ENCODE peak calls at places on chromosomes 1 and 21, in five cellular contexts. One of them, this sample, is unnamed.

GRCh38 chr1:110384581-110385321 is 6.1 kb downstream of the SLC16A4 start:
- DNase-seq in IMR-90: no peak
- DNase-seq in heart left ventricle: no peak
- DNase-seq in lower leg skin: no peak
- DNase-seq in stomach: no peak
- DNase-seq in this sample: no peak

GRCh38 chr1:23574265-23574754 is 15.0 kb upstream of the ID3 start:
- DNase-seq in IMR-90: no peak
- DNase-seq in heart left ventricle: no peak
- DNase-seq in lower leg skin: no peak
- DNase-seq in stomach: no peak
- DNase-seq in this sample: no peak

GRCh38 chr1:111334169-111334568 is 43.5 kb downstream of the CHIA start:
- DNase-seq in IMR-90: peak
- DNase-seq in heart left ventricle: no peak
- DNase-seq in lower leg skin: no peak
- DNase-seq in stomach: peak
- DNase-seq in this sample: no peak

GRCh38 chr1:211951856-211952255 is 83.5 kb downstream of the INTS7 start:
- DNase-seq in IMR-90: peak
- DNase-seq in heart left ventricle: no peak
- DNase-seq in lower leg skin: no peak
- DNase-seq in stomach: no peak
- DNase-seq in this sample: no peak

GRCh38 chr1:228794810-228795209 is 59.5 kb downstream of the RHOU start:
- DNase-seq in IMR-90: no peak
- DNase-seq in heart left ventricle: no peak
- DNase-seq in lower leg skin: no peak
- DNase-seq in stomach: no peak
- DNase-seq in this sample: no peak

GRCh38 chr1:155091071-155092051 is 12.7 kb downstream of the EFNA3 start:
- DNase-seq in IMR-90: peak
- DNase-seq in heart left ventricle: peak
- DNase-seq in lower leg skin: peak
- DNase-seq in stomach: peak
- DNase-seq in this sample: no peak

GRCh38 chr1:23699280-23700179 is 7.9 kb downstream of the RPL11 start:
- DNase-seq in IMR-90: no peak
- DNase-seq in heart left ventricle: no peak
- DNase-seq in lower leg skin: no peak
- DNase-seq in stomach: no peak
- DNase-seq in this sample: no peak

GRCh38 chr1:183840140-183840539 is 35.2 kb downstream of the RGL1 start:
- DNase-seq in IMR-90: peak
- DNase-seq in heart left ventricle: no peak
- DNase-seq in lower leg skin: no peak
- DNase-seq in stomach: no peak
- DNase-seq in this sample: no peak

GRCh38 chr1:54016343-54017282 is 1.4 kb downstream of the LDLRAD1 start:
- DNase-seq in IMR-90: peak
- DNase-seq in heart left ventricle: no peak
- DNase-seq in lower leg skin: peak
- DNase-seq in stomach: peak
- DNase-seq in this sample: no peak

GRCh38 chr1:5990913-5991783 is 1.1 kb downstream of the NPHP4 start:
- DNase-seq in IMR-90: peak
- DNase-seq in heart left ventricle: peak
- DNase-seq in lower leg skin: no peak
- DNase-seq in stomach: peak
- DNase-seq in this sample: no peak

GRCh38 chr1:157105988-157106812 is 6.6 kb upstream of the ETV3L start:
- DNase-seq in IMR-90: peak
- DNase-seq in heart left ventricle: peak
- DNase-seq in lower leg skin: no peak
- DNase-seq in stomach: peak
- DNase-seq in this sample: no peak

GRCh38 chr1:109299087-109299983 is 7.5 kb downstream of the MYBPHL start:
- DNase-seq in IMR-90: peak
- DNase-seq in heart left ventricle: peak
- DNase-seq in lower leg skin: no peak
- DNase-seq in stomach: no peak
- DNase-seq in this sample: no peak

GRCh38 chr1:168408531-168409242 is 128.0 kb downstream of the TBX19 start:
- DNase-seq in IMR-90: peak
- DNase-seq in heart left ventricle: no peak
- DNase-seq in lower leg skin: no peak
- DNase-seq in stomach: no peak
- DNase-seq in this sample: peak

GRCh38 chr1:37143818-37144217 is 109.5 kb upstream of the GRIK3 start:
- DNase-seq in IMR-90: no peak
- DNase-seq in heart left ventricle: no peak
- DNase-seq in lower leg skin: no peak
- DNase-seq in stomach: no peak
- DNase-seq in this sample: peak

GRCh38 chr1:160192234-160192633 is 1.9 kb downstream of the CASQ1 start:
- DNase-seq in IMR-90: no peak
- DNase-seq in heart left ventricle: no peak
- DNase-seq in lower leg skin: no peak
- DNase-seq in stomach: no peak
- DNase-seq in this sample: no peak

GRCh38 chr1:94773931-94774422 is 46.2 kb upstream of the SLC44A3 start:
- DNase-seq in IMR-90: peak
- DNase-seq in heart left ventricle: no peak
- DNase-seq in lower leg skin: no peak
- DNase-seq in stomach: no peak
- DNase-seq in this sample: no peak

GRCh38 chr1:58754683-58755467 is 29.0 kb downstream of the JUN start:
- DNase-seq in IMR-90: no peak
- DNase-seq in heart left ventricle: peak
- DNase-seq in lower leg skin: no peak
- DNase-seq in stomach: no peak
- DNase-seq in this sample: no peak

GRCh38 chr1:87794788-87795614 is 466.3 kb downstream of the LMO4 start:
- DNase-seq in IMR-90: peak
- DNase-seq in heart left ventricle: no peak
- DNase-seq in lower leg skin: no peak
- DNase-seq in stomach: no peak
- DNase-seq in this sample: no peak

GRCh38 chr1:11681071-11681771 is at the start of gene MAD2L2:
- DNase-seq in IMR-90: peak
- DNase-seq in heart left ventricle: peak
- DNase-seq in lower leg skin: peak
- DNase-seq in stomach: peak
- DNase-seq in this sample: no peak

GRCh38 chr1:20733361-20733975 is 965 bp upstream of the SH2D5 start:
- DNase-seq in IMR-90: no peak
- DNase-seq in heart left ventricle: no peak
- DNase-seq in lower leg skin: no peak
- DNase-seq in stomach: no peak
- DNase-seq in this sample: no peak

GRCh38 chr1:112337028-112337531 is 58.9 kb upstream of the CTTNBP2NL start:
- DNase-seq in IMR-90: peak
- DNase-seq in heart left ventricle: peak
- DNase-seq in lower leg skin: no peak
- DNase-seq in stomach: peak
- DNase-seq in this sample: no peak

GRCh38 chr1:155305881-155306391 is 2.7 kb upstream of the FDPS start:
- DNase-seq in IMR-90: no peak
- DNase-seq in heart left ventricle: no peak
- DNase-seq in lower leg skin: no peak
- DNase-seq in stomach: no peak
- DNase-seq in this sample: no peak

GRCh38 chr1:224340711-224341384 is 10.9 kb upstream of the NVL start:
- DNase-seq in IMR-90: no peak
- DNase-seq in heart left ventricle: peak
- DNase-seq in lower leg skin: no peak
- DNase-seq in stomach: peak
- DNase-seq in this sample: no peak

GRCh38 chr1:59342801-59343575 is 46.1 kb downstream of the FGGY start:
- DNase-seq in IMR-90: peak
- DNase-seq in heart left ventricle: no peak
- DNase-seq in lower leg skin: no peak
- DNase-seq in stomach: no peak
- DNase-seq in this sample: no peak

GRCh38 chr1:23619299-23620188 is 60.2 kb upstream of the ID3 start:
- DNase-seq in IMR-90: peak
- DNase-seq in heart left ventricle: no peak
- DNase-seq in lower leg skin: no peak
- DNase-seq in stomach: peak
- DNase-seq in this sample: no peak

GRCh38 chr1:224380003-224380402 is 23.3 kb downstream of the CNIH4 start:
- DNase-seq in IMR-90: no peak
- DNase-seq in heart left ventricle: no peak
- DNase-seq in lower leg skin: no peak
- DNase-seq in stomach: no peak
- DNase-seq in this sample: no peak

GRCh38 chr1:154772611-154773515 is 97.2 kb downstream of the KCNN3 start:
- DNase-seq in IMR-90: no peak
- DNase-seq in heart left ventricle: no peak
- DNase-seq in lower leg skin: no peak
- DNase-seq in stomach: no peak
- DNase-seq in this sample: no peak

GRCh38 chr1:15526021-15526489 is 593 bp upstream of the DNAJC16 start:
- DNase-seq in IMR-90: no peak
- DNase-seq in heart left ventricle: no peak
- DNase-seq in lower leg skin: peak
- DNase-seq in stomach: no peak
- DNase-seq in this sample: no peak

GRCh38 chr1:15013767-15014166 is 139.8 kb upstream of the TMEM51 start:
- DNase-seq in IMR-90: no peak
- DNase-seq in heart left ventricle: no peak
- DNase-seq in lower leg skin: no peak
- DNase-seq in stomach: no peak
- DNase-seq in this sample: no peak

GRCh38 chr1:8871539-8871935 is 6.9 kb downstream of the ENO1 start:
- DNase-seq in IMR-90: no peak
- DNase-seq in heart left ventricle: no peak
- DNase-seq in lower leg skin: no peak
- DNase-seq in stomach: no peak
- DNase-seq in this sample: no peak

GRCh38 chr1:24154215-24154614 is 11.3 kb upstream of the IL22RA1 start:
- DNase-seq in IMR-90: no peak
- DNase-seq in heart left ventricle: no peak
- DNase-seq in lower leg skin: no peak
- DNase-seq in stomach: no peak
- DNase-seq in this sample: no peak

GRCh38 chr1:245363821-245364220 is 209.0 kb downstream of the KIF26B start:
- DNase-seq in IMR-90: peak
- DNase-seq in heart left ventricle: no peak
- DNase-seq in lower leg skin: no peak
- DNase-seq in stomach: no peak
- DNase-seq in this sample: no peak

GRCh38 chr1:22626219-22626902 is 10.1 kb upstream of the C1QA start:
- DNase-seq in IMR-90: no peak
- DNase-seq in heart left ventricle: no peak
- DNase-seq in lower leg skin: no peak
- DNase-seq in stomach: no peak
- DNase-seq in this sample: no peak

GRCh38 chr1:32972814-32973428 is 8.3 kb upstream of the RNF19B start:
- DNase-seq in IMR-90: peak
- DNase-seq in heart left ventricle: peak
- DNase-seq in lower leg skin: no peak
- DNase-seq in stomach: peak
- DNase-seq in this sample: no peak
- TF ChIP-seq POLR2A in IMR-90: no peak
- TF ChIP-seq POLR2A in heart left ventricle: no peak
- TF ChIP-seq POLR2A in lower leg skin: no peak
- TF ChIP-seq POLR2A in stomach: no peak
- TF ChIP-seq POLR2A in this sample: no peak

DNA sequence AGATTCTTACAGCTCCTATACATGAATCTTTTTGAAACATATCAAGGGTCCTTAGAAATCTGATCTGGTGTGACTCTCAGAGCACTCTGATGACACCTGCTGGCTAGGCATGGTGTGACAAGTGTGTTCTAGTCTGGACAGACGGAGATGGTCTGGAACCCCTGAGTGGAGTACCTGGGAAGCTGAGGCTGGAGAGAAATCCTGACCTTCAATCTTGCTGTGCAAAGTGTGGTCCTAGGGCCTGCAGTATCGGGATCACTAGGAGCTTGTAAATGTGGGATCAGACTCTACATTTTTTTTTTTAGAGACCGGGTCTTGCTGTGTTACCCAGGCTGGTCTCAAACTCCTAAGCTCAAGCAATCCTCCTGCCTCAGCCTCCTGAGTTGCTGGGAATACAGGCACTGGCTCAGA is 78.6 kb upstream of the SOD1 start:
- DNase-seq in IMR-90: peak
- DNase-seq in heart left ventricle: peak
- DNase-seq in lower leg skin: peak
- DNase-seq in stomach: peak
- DNase-seq in this sample: no peak
- TF ChIP-seq CTCF in IMR-90: peak
- TF ChIP-seq CTCF in heart left ventricle: peak
- TF ChIP-seq CTCF in lower leg skin: no peak
- TF ChIP-seq CTCF in stomach: peak
- TF ChIP-seq CTCF in this sample: peak

DNA sequence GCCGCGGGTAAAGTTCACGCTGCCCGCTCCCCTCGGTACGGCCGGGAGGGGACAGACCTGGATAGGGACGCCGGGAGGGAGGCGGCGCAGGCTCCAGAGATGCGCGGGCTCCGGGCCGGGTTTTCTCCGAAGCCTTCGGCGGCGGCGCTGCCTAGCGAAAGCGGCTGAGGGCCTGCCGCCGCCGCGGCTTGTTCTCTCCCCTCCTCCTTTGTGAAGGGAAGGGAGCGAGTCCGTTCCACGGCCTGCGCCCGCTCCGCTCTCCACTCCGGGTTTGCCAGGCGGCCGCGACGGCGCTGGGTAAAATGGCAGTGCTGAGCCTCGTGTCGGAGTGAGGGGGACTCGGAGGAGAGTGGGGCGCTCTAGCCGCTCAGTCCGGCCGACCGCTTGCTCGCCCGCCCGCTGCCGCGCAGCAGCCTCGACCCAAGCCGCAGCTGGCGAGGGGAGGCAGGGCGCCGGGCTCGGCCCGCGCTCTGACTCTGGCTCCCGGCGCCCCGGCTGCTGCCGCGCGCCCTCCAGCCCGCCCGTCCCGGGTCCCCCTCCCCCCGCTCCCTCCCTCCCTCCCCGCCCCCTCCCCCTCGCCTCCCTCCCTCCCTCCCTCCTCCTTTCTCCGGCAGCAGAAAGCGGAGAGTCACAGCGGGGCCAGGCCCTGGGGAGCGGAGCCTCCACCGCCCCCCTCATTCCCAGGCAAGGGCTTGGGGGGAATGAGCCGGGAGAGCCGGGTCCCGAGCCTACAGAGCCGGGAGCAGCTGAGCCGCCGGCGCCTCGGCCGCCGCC is at the start of gene ARID1A:
- DNase-seq in IMR-90: peak
- DNase-seq in heart left ventricle: peak
- DNase-seq in lower leg skin: peak
- DNase-seq in stomach: peak
- DNase-seq in this sample: peak
- TF ChIP-seq POLR2A in IMR-90: peak
- TF ChIP-seq POLR2A in heart left ventricle: peak
- TF ChIP-seq POLR2A in lower leg skin: no peak
- TF ChIP-seq POLR2A in stomach: no peak
- TF ChIP-seq POLR2A in this sample: no peak

GRCh38 chr1:46487818-46488218 is 1.8 kb upstream of the DMBX1 start:
- DNase-seq in IMR-90: no peak
- DNase-seq in heart left ventricle: no peak
- DNase-seq in lower leg skin: no peak
- DNase-seq in stomach: no peak
- DNase-seq in this sample: no peak
- TF ChIP-seq CTCF in IMR-90: peak
- TF ChIP-seq CTCF in heart left ventricle: no peak
- TF ChIP-seq CTCF in lower leg skin: no peak
- TF ChIP-seq CTCF in stomach: no peak
- TF ChIP-seq CTCF in this sample: no peak